ENCODE peak calls at places on chromosomes 5 and 9, in six cellular contexts. B is HCT116; W is CD8-positive, alpha-beta T cell; M is A549; J is BE2C; T is right atrium auricular region. X is an unnamed sample.

GRCh38 chr5:65412842-65413241 is 68.9 kb downstream of the ADAMTS6 start:
- DNase-seq in B (no peak), W (no peak), M (no peak), J (no peak), T (no peak), X (no peak)

GRCh38 chr5:31378838-31379237 is 153.1 kb downstream of the DROSHA start:
- DNase-seq in B (no peak), W (no peak), M (no peak), J (no peak), T (no peak), X (peak; percentile 83)

GRCh38 chr5:113487411-113487778 is 858 bp downstream of the MCC start:
- DNase-seq in B (peak; percentile 15), W (no peak), M (peak; percentile 3), J (peak; percentile 24), T (no peak), X (peak; percentile 30)

GRCh38 chr5:12316812-12317211 is 412.6 kb upstream of the CTNND2 start:
- DNase-seq in B (no peak), W (no peak), M (no peak), J (no peak), T (no peak), X (no peak)

GRCh38 chr5:135466178-135467050 is 14.3 kb upstream of the TIFAB start:
- DNase-seq in B (peak; percentile 36), W (peak; percentile 77), M (peak; percentile 61), J (peak; percentile 83), T (peak; percentile 79), X (peak; percentile 71)

GRCh38 chr9:16870606-16871357 is at the start of gene BNC2:
- DNase-seq in B (no peak), W (no peak), M (peak; percentile 62), J (peak; percentile 61), T (peak; percentile 64), X (peak; percentile 71)

GRCh38 chr9:123669355-123669754 is 260.6 kb downstream of the DENND1A start:
- DNase-seq in B (no peak), W (no peak), M (no peak), J (no peak), T (no peak), X (no peak)

GRCh38 chr5:176810084-176810597 is at the start of gene UNC5A:
- DNase-seq in B (peak; percentile 63), W (peak; percentile 61), M (peak; percentile 68), J (peak; percentile 88), T (no peak), X (peak; percentile 36)

GRCh38 chr5:77087484-77088291 is 603 bp upstream of the ZBED3 start:
- DNase-seq in B (no peak), W (no peak), M (no peak), J (no peak), T (peak; percentile 61), X (peak; percentile 61)

GRCh38 chr5:61817472-61818326 is 485.6 kb downstream of the ZSWIM6 start:
- DNase-seq in B (peak; percentile 22), W (no peak), M (peak; percentile 64), J (peak; percentile 56), T (no peak), X (peak; percentile 59)

GRCh38 chr5:39561421-39561820 is 136.6 kb upstream of the DAB2 start:
- DNase-seq in B (no peak), W (no peak), M (no peak), J (no peak), T (no peak), X (no peak)

GRCh38 chr9:135570456-135570855 is 8.9 kb downstream of the PAEP start:
- DNase-seq in B (no peak), W (no peak), M (no peak), J (no peak), T (no peak), X (no peak)

GRCh38 chr9:100066539-100066938 is 32.3 kb downstream of the ERP44 start:
- DNase-seq in B (no peak), W (no peak), M (no peak), J (peak; percentile 78), T (no peak), X (peak; percentile 67)

GRCh38 chr5:91386120-91386519 is 3.0 kb upstream of the ARRDC3 start:
- DNase-seq in B (no peak), W (no peak), M (no peak), J (no peak), T (no peak), X (no peak)
- TF ChIP-seq CTCF in B (no peak), W (no peak), M (no peak), J (peak; percentile 18), T (no peak), X (peak; percentile 13)

GRCh38 chr9:34633166-34633565 is 4.3 kb upstream of the ARID3C start:
- DNase-seq in B (no peak), W (no peak), M (no peak), J (no peak), T (no peak), X (no peak)

GRCh38 chr9:34627716-34628655 is 880 bp downstream of the ARID3C start:
- DNase-seq in B (no peak), W (no peak), M (no peak), J (no peak), T (no peak), X (no peak)

GRCh38 chr9:34628656-34629491 is at the start of gene ARID3C:
- DNase-seq in B (no peak), W (peak; percentile 60), M (no peak), J (peak; percentile 49), T (no peak), X (no peak)

GRCh38 chr9:34630402-34631154 is 1.7 kb upstream of the ARID3C start:
- DNase-seq in B (no peak), W (no peak), M (no peak), J (no peak), T (no peak), X (no peak)

GRCh38 chr9:34629492-34629809 is 585 bp upstream of the ARID3C start:
- DNase-seq in B (no peak), W (no peak), M (no peak), J (no peak), T (no peak), X (no peak)
- H3K4me3 ChIP-seq in B (no peak overlapping the region), W (peak overlapping the region; percentile 43), M (peak overlapping the region; percentile 49), J (no peak overlapping the region), T (peak overlapping the region; percentile 49), X (no peak overlapping the region)

GRCh38 chr5:151924564-151925395 is at the start of gene GLRA1:
- DNase-seq in B (no peak), W (peak; percentile 59), M (peak; percentile 17), J (peak; percentile 9), T (no peak), X (peak; percentile 63)

GRCh38 chr5:151926186-151926585 is 1.5 kb upstream of the GLRA1 start:
- DNase-seq in B (no peak), W (no peak), M (no peak), J (no peak), T (no peak), X (no peak)

GRCh38 chr5:151917931-151918330 is 6.7 kb downstream of the GLRA1 start:
- DNase-seq in B (no peak), W (no peak), M (no peak), J (no peak), T (no peak), X (no peak)

GRCh38 chr5:151925396-151925750 is 722 bp upstream of the GLRA1 start:
- DNase-seq in B (no peak), W (no peak), M (no peak), J (peak; percentile 12), T (no peak), X (no peak)

GRCh38 chr5:151923865-151924264 is 786 bp downstream of the GLRA1 start:
- DNase-seq in B (no peak), W (no peak), M (peak; percentile 23), J (peak; percentile 45), T (no peak), X (no peak)
- TF ChIP-seq CTCF in B (peak; percentile 40), W (no peak), M (no peak), J (peak; percentile 70), T (no peak), X (peak; percentile 8)

DNA sequence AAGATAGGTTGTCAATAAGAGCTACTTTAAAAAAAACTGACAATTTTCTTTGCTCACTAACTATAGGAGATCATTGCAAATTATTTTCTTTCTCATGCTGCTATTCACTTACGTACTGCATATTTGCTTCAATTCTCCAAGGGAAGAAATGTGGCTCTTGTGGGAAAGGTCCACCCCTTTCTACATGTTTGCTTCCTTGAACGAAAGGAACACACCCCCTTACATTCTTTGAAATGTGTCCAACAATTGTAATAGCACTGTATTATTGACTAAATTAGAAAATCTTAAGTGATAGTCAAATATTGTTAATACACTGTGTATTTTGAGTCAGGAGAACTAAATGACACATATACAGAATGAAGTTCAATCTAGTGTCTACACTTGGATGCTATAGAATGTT is 5.2 kb downstream of the MEF2C start:
- DNase-seq in B (no peak), W (no peak), M (no peak), J (no peak), T (no peak), X (peak; percentile 60)
- H3K4me3 ChIP-seq in B (no peak overlapping the region), W (no peak overlapping the region), M (no peak overlapping the region), J (no peak overlapping the region), T (no peak overlapping the region), X (no peak overlapping the region)

DNA sequence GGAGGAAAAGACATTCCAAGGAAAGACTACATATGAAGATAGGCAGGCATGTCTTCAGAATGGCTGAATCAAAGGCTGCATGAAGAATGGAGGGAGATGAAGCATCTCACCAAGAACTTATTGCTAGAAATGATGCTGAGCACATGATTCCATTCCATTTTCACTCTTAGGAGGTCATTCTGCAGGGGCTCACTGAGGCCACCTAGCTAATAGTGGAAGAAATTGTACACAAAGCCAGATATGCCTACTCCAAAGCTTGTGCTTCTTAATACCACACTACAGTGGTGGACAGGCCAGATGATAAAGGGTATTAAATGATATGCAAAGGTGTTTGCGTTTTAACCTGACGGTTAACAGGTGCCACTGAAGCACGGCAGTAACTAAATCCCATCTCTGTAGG is 14.7 kb downstream of the NDUFA8 start:
- DNase-seq in B (no peak), W (no peak), M (no peak), J (no peak), T (no peak), X (no peak)
- TF ChIP-seq CTCF in B (peak; percentile 57), W (no peak), M (peak; percentile 43), J (peak; percentile 55), T (peak; percentile 48), X (peak; percentile 57)

X was measured in fibroblast of pulmonary artery.